ENCODE peak calls at places on chromosomes 12 and 14, in ten cellular contexts. K is fibroblast of the aortic adventitia, U is OCI-LY7, Z is astrocyte of the cerebellum, A is kidney tubule cell, E is HT-29, R is activated T-helper 1 cell treated with Interleukin-2 at 50 U/mL for 16 hours, T is hippocampal formation, D is IMR-90, V is fibroblast of lung. Y is an unnamed sample.

GRCh38 chr14:33589334-33589733 is 361.5 kb downstream of the EGLN3 start:
- DNase-seq in E (peak), V (peak), R (no peak), K (peak), D (peak), Z (peak), T (no peak), A (peak), U (no peak), Y (peak)

GRCh38 chr12:131494141-131494733 is 216.7 kb upstream of the SFSWAP start:
- DNase-seq in R (no peak), A (no peak), K (no peak), U (no peak), T (no peak), V (no peak), E (no peak), D (no peak), Z (no peak), Y (no peak)

GRCh38 chr12:109581856-109582255 is 8.3 kb downstream of the MVK start:
- DNase-seq in E (no peak), V (peak), R (no peak), D (peak), U (no peak), A (peak), Z (no peak), T (no peak), K (peak), Y (peak)

GRCh38 chr14:63902375-63902976 is 49.7 kb downstream of the SYNE2 start:
- DNase-seq in R (no peak), Z (no peak), E (no peak), V (no peak), D (no peak), A (peak), U (no peak), T (no peak), K (no peak), Y (no peak)

GRCh38 chr14:77278461-77279230 is 7.6 kb upstream of the NGB start:
- DNase-seq in E (no peak), R (no peak), U (no peak), Z (no peak), D (no peak), A (no peak), T (no peak), K (no peak), V (no peak), Y (no peak)

GRCh38 chr12:3016191-3016590 is 57.0 kb downstream of the TEAD4 start:
- DNase-seq in E (no peak), T (no peak), K (no peak), Z (no peak), U (no peak), D (no peak), R (no peak), A (no peak), V (no peak), Y (no peak)

GRCh38 chr14:105919458-105920150 is 393.2 kb downstream of the TMEM121 start:
- DNase-seq in E (no peak), A (no peak), U (no peak), D (no peak), R (no peak), T (no peak), Z (no peak), K (no peak), V (no peak), Y (no peak)

GRCh38 chr14:98167702-98168101 is 1104.3 kb downstream of the BCL11B start:
- DNase-seq in A (no peak), T (no peak), Z (no peak), R (no peak), E (no peak), U (no peak), V (no peak), K (no peak), D (no peak), Y (no peak)

GRCh38 chr14:42200951-42201350 is 594.3 kb downstream of the LRFN5 start:
- DNase-seq in A (no peak), R (no peak), V (no peak), K (no peak), T (no peak), U (no peak), E (no peak), D (no peak), Z (no peak), Y (no peak)

GRCh38 chr12:59651230-59651920 is 55.5 kb downstream of the SLC16A7 start:
- DNase-seq in Z (no peak), V (peak), U (no peak), R (no peak), A (peak), D (peak), E (peak), T (no peak), K (peak), Y (peak)

GRCh38 chr14:50775357-50775756 is 55.6 kb downstream of the NIN start:
- DNase-seq in V (peak), Z (peak), D (peak), U (no peak), R (no peak), A (peak), K (peak), T (no peak), E (no peak), Y (peak)

GRCh38 chr12:112843272-112843671 is 51.7 kb downstream of the RPH3A start:
- DNase-seq in R (no peak), Z (no peak), E (no peak), K (peak), A (peak), T (no peak), V (no peak), D (no peak), U (no peak), Y (peak)

GRCh38 chr12:25653487-25654175 is 100.5 kb upstream of the LMNTD1 start:
- DNase-seq in T (no peak), V (no peak), A (no peak), D (no peak), E (no peak), Z (no peak), K (no peak), R (no peak), U (peak), Y (no peak)